ENCODE peak calls at places on chromosome 11, in five cellular contexts. S, B, I, P and O are unnamed samples.

GRCh38 chr11:14678350-14678749 is 34.7 kb downstream of the PDE3B start:
- DNase-seq in S (no peak), B (no peak), I (no peak), P (no peak), O (no peak)

GRCh38 chr11:66277475-66278391 is at the start of gene CNIH2:
- DNase-seq in S (no peak), B (no peak), I (no peak), P (no peak), O (no peak)

GRCh38 chr11:23112987-23113886 is 253.0 kb upstream of the CCDC179 start:
- DNase-seq in S (no peak), B (no peak), I (no peak), P (peak), O (peak)

GRCh38 chr11:3939211-3939610 is 83.7 kb downstream of the STIM1 start:
- DNase-seq in S (no peak), B (no peak), I (no peak), P (peak), O (peak)

GRCh38 chr11:41058138-41058537 is 401.3 kb downstream of the LRRC4C start:
- DNase-seq in S (no peak), B (no peak), I (no peak), P (no peak), O (no peak)

GRCh38 chr11:33329705-33330329 is 72.6 kb downstream of the HIPK3 start:
- DNase-seq in S (peak), B (no peak), I (peak), P (peak), O (peak)

GRCh38 chr11:94281321-94281720 is 23.1 kb upstream of the IZUMO1R start:
- DNase-seq in S (no peak), B (no peak), I (no peak), P (no peak), O (no peak)

GRCh38 chr11:86355256-86355655 is 19.4 kb upstream of the CCDC81 start:
- DNase-seq in S (no peak), B (no peak), I (no peak), P (no peak), O (no peak)

GRCh38 chr11:43908683-43909082 is 28.1 kb downstream of the ALKBH3 start:
- DNase-seq in S (no peak), B (no peak), I (no peak), P (no peak), O (no peak)

GRCh38 chr11:66904561-66904960 is 47.7 kb downstream of the LRFN4 start:
- DNase-seq in S (no peak), B (no peak), I (no peak), P (no peak), O (no peak)

GRCh38 chr11:66951927-66952337 is 6.3 kb downstream of the PC start:
- DNase-seq in S (no peak), B (no peak), I (no peak), P (peak), O (peak)

GRCh38 chr11:102564110-102564509 is 33.6 kb upstream of the MMP7 start:
- DNase-seq in S (peak), B (no peak), I (no peak), P (peak), O (peak)

GRCh38 chr11:2803186-2804057 is 82.2 kb downstream of the CDKN1C start:
- DNase-seq in S (peak), B (no peak), I (no peak), P (no peak), O (no peak)

GRCh38 chr11:122861631-122862030 is 20.9 kb upstream of the JHY start:
- DNase-seq in S (no peak), B (no peak), I (no peak), P (no peak), O (no peak)

GRCh38 chr11:2569321-2569721 is 124.5 kb downstream of the KCNQ1 start:
- DNase-seq in S (no peak), B (no peak), I (no peak), P (no peak), O (no peak)

GRCh38 chr11:96125400-96125799 is 201.5 kb upstream of the MTMR2 start:
- DNase-seq in S (no peak), B (no peak), I (no peak), P (no peak), O (no peak)

GRCh38 chr11:14954581-14954980 is 17.6 kb downstream of the CALCA start:
- DNase-seq in S (no peak), B (no peak), I (no peak), P (no peak), O (no peak)

GRCh38 chr11:121904148-121904547 is 211.9 kb downstream of the BLID start:
- DNase-seq in S (no peak), B (no peak), I (no peak), P (no peak), O (no peak)

GRCh38 chr11:3158821-3159220 is 6.3 kb downstream of the OSBPL5 start:
- DNase-seq in S (no peak), B (no peak), I (no peak), P (no peak), O (no peak)

GRCh38 chr11:18608373-18608772 is 8.8 kb downstream of the MISFA start:
- DNase-seq in S (no peak), B (no peak), I (no peak), P (peak), O (peak)

GRCh38 chr11:58616594-58616993 is 5.9 kb upstream of the CNTF start:
- DNase-seq in S (no peak), B (no peak), I (no peak), P (peak), O (peak)

GRCh38 chr11:130389315-130389935 is 39.0 kb downstream of the ADAMTS8 start:
- DNase-seq in S (no peak), B (no peak), I (peak), P (peak), O (no peak)

GRCh38 chr11:13107544-13108044 is 98.5 kb downstream of the RASSF10 start:
- DNase-seq in S (no peak), B (no peak), I (no peak), P (no peak), O (no peak)

GRCh38 chr11:101478587-101479375 is 105.0 kb downstream of the TRPC6 start:
- DNase-seq in S (peak), B (no peak), I (no peak), P (no peak), O (no peak)

GRCh38 chr11:69382131-69383128 is 88.5 kb downstream of the MYEOV start:
- DNase-seq in S (no peak), B (no peak), I (peak), P (peak), O (peak)

GRCh38 chr11:65894034-65894591 is 3.6 kb downstream of the CCDC85B start:
- DNase-seq in S (no peak), B (no peak), I (peak), P (no peak), O (no peak)

GRCh38 chr11:109037856-109038780 is 373.2 kb downstream of the DDX10 start:
- DNase-seq in S (no peak), B (no peak), I (no peak), P (peak), O (peak)

GRCh38 chr11:109041876-109042275 is 377.0 kb downstream of the DDX10 start:
- DNase-seq in S (no peak), B (no peak), I (no peak), P (no peak), O (no peak)

GRCh38 chr11:109039611-109040010 is 374.7 kb downstream of the DDX10 start:
- DNase-seq in S (no peak), B (no peak), I (no peak), P (no peak), O (no peak)

GRCh38 chr11:109043318-109043717 is 378.4 kb downstream of the DDX10 start:
- DNase-seq in S (no peak), B (no peak), I (no peak), P (no peak), O (no peak)

GRCh38 chr11:109040303-109040702 is 375.4 kb downstream of the DDX10 start:
- DNase-seq in S (no peak), B (no peak), I (no peak), P (no peak), O (no peak)
- TF ChIP-seq CTCF in S (no peak), B (no peak), I (no peak), P (no peak), O (no peak)

GRCh38 chr11:73322111-73322985 is 14.3 kb downstream of the ARHGEF17 start:
- DNase-seq in S (no peak), B (no peak), I (no peak), P (peak), O (peak)

GRCh38 chr11:73324665-73325035 is 16.6 kb downstream of the ARHGEF17 start:
- DNase-seq in S (no peak), B (no peak), I (no peak), P (no peak), O (no peak)

GRCh38 chr11:73324116-73324515 is 16.0 kb downstream of the ARHGEF17 start:
- DNase-seq in S (no peak), B (no peak), I (no peak), P (no peak), O (no peak)

GRCh38 chr11:73322986-73323306 is 14.9 kb downstream of the ARHGEF17 start:
- DNase-seq in S (no peak), B (no peak), I (no peak), P (no peak), O (no peak)

DNA sequence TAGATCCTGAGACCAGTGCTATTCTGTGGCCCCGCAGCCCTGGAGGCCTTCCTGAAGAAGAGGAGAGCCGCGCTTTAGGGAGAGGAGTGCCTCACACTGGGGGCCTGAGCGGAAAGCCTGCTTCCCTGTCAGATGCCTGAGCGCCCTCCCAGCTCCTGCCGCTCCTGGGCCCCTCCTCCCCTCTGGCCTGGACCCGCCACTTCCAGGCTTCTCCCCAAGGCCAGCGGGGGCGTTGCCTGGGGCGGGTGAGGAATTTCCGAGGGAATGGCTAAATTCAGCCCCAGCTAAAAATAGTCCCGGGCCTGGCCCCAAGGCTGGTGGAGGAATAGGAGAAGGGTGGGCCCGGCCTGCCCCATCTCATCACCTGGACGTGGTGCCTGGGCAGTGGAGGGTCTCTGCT is 15.4 kb downstream of the ARHGEF17 start:
- DNase-seq in S (no peak), B (peak), I (peak), P (peak), O (peak)
- H3K4me3 ChIP-seq in S (no peak), B (peak), I (peak), P (peak), O (no peak)

DNA sequence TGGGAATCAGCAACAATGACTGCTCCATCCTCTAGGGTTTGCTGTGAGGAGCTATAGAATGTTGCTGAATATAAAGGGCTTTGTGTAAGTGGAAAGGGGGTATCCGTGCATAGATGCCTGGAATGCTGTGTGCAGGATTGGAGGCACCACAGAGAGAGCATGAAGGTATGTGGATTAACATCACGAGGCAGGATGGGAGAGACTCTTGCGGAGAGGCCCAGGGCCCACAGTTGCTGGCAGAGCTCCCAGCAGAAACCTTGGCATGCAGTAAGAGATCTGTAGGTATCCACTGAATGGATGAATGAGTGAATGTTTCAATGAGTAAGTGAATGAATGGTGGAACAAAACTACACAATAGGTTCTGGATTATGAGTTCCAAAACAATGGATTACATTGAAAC is 298.6 kb upstream of the DDI1 start:
- DNase-seq in S (no peak), B (no peak), I (peak), P (no peak), O (no peak)
- TF ChIP-seq CTCF in S (no peak), B (no peak), I (no peak), P (no peak), O (no peak)

GRCh38 chr11:1077033-1077416 is 2.4 kb downstream of the MUC2 start:
- DNase-seq in S (no peak), B (no peak), I (no peak), P (no peak), O (no peak)
- H3K4me3 ChIP-seq in S (no peak), B (no peak), I (no peak), P (no peak), O (no peak)

GRCh38 chr11:6194065-6194581 is 4.9 kb upstream of the OR52W1 start:
- DNase-seq in S (no peak), B (no peak), I (no peak), P (no peak), O (no peak)
- TF ChIP-seq CTCF in S (no peak), B (no peak), I (no peak), P (no peak), O (no peak)

DNA sequence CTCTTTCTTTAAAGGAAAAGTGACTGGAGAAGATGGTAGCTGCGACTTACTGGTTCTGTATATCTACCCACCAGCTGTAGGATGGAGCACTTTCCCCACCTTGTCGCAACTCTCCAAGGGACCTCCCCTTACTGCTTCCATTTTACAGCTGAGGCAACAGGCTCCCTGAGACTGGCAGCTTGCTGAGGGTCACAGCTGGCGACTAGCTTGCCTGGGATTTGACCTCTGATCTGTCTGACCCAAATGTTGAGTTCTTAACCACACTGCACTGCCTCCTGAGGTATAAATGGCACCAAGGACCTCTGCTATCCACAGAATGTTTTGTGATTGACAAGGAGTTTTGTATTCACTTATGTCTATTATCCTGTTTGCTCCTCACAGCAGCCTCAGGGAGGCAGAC is 115.0 kb upstream of the NNMT start:
- DNase-seq in S (no peak), B (no peak), I (no peak), P (no peak), O (no peak)
- H3K4me3 ChIP-seq in S (no peak), B (peak), I (no peak), P (no peak), O (no peak)

GRCh38 chr11:74927496-74927895 is 21.4 kb downstream of the XRRA1 start:
- DNase-seq in S (no peak), B (no peak), I (no peak), P (no peak), O (no peak)

GRCh38 chr11:74926304-74927030 is 22.4 kb downstream of the XRRA1 start:
- DNase-seq in S (no peak), B (no peak), I (no peak), P (peak), O (no peak)

GRCh38 chr11:74932797-74933196 is 16.1 kb downstream of the XRRA1 start:
- DNase-seq in S (peak), B (no peak), I (no peak), P (peak), O (peak)

GRCh38 chr11:74932169-74932568 is 16.7 kb downstream of the XRRA1 start:
- DNase-seq in S (no peak), B (no peak), I (no peak), P (peak), O (peak)

DNA sequence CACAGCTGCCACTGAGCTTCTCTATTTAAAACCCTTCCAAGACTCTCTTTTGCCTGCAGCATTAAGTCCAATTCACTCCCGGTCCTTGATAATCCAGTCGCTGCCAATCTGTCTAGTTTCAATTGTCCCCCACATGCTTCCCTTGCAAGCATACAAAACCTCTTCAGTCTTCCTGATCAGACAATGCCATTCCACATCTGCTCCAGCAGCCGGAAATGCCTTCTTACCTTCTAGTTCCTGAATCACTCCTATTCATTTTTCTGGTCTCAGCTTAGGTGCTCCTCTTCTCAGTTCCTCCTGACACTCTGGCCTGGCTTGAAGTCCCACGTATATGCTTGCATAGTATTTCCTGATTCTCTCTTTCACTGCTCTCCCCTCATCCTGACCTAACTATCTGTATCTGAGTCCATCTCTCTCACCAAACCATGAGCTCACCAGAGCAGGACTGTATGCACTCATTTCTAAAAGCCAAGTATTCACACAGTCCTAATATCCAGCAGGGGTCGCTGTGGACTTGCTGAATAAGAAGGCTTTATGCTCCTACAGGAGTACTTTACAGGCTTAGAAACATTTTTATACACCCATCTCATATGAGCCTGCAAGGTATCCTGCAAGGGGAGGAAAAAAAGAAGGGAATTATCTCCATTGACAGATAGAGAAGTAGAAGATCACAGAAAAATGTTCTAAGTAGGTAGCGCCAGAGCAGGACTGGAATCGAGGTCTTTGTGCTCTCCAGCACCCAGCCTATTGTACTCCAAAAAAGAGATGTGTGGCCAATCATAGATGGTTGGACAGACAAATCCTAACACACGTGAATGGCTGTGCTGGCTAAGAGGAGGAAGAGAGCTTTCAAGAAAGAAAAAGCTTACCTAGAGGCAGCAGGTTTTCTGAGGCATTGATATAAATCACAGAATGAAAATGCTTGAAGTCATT is 19.2 kb downstream of the XRRA1 start:
- DNase-seq in S (peak), B (peak), I (peak), P (peak), O (peak)
- TF ChIP-seq CTCF in S (peak), B (peak), I (peak), P (peak), O (peak)

GRCh38 chr11:1197431-1197885 is 25.4 kb upstream of the MUC5B start:
- DNase-seq in S (no peak), B (no peak), I (peak), P (no peak), O (no peak)
- H3K4me3 ChIP-seq in S (no peak), B (no peak), I (no peak), P (no peak), O (no peak)